ENCODE peak calls at places on chromosome 1, in seven cellular contexts. L is GM06990, O is thoracic aorta, Y is B cell, N is MM.1S, U is fibroblast of pulmonary artery, V is HFFc6. B is an unnamed sample.

GRCh38 chr1:186967659-186968394 is 139.1 kb downstream of the PLA2G4A start:
- DNase-seq in L (no peak), O (no peak), Y (no peak), N (no peak), U (peak; percentile 55), V (peak; percentile 52), B (no peak)

GRCh38 chr1:23742670-23743286 is 493 bp upstream of the ELOA start:
- DNase-seq in L (no peak), O (no peak), Y (no peak), N (no peak), U (peak; percentile 17), V (no peak), B (no peak)

GRCh38 chr1:89688607-89689006 is 55.7 kb downstream of the LRRC8C start:
- DNase-seq in L (no peak), O (no peak), Y (no peak), N (no peak), U (no peak), V (no peak), B (no peak)

GRCh38 chr1:160779662-160780397 is 16.1 kb upstream of the LY9 start:
- DNase-seq in L (no peak), O (no peak), Y (peak; percentile 58), N (no peak), U (peak; percentile 3), V (no peak), B (no peak)

GRCh38 chr1:207838156-207839082 is 72.5 kb downstream of the CD34 start:
- DNase-seq in L (no peak), O (no peak), Y (no peak), N (no peak), U (peak; percentile 35), V (peak; percentile 39), B (no peak)

GRCh38 chr1:157170677-157171515 is 32.7 kb upstream of the ETV3 start:
- DNase-seq in L (no peak), O (no peak), Y (peak; percentile 45), N (peak; percentile 82), U (peak; percentile 35), V (peak; percentile 5), B (no peak)

GRCh38 chr1:182616130-182617074 is 12.2 kb upstream of the RGS16 start:
- DNase-seq in L (peak; percentile 95), O (peak; percentile 61), Y (peak; percentile 87), N (peak; percentile 92), U (peak; percentile 68), V (no peak), B (peak; percentile 80)

GRCh38 chr1:19437911-19438310 is 47.4 kb downstream of the CAPZB start:
- DNase-seq in L (no peak), O (peak; percentile 64), Y (no peak), N (no peak), U (peak; percentile 98), V (no peak), B (no peak)

GRCh38 chr1:87629673-87630072 is 301.0 kb downstream of the LMO4 start:
- DNase-seq in L (no peak), O (no peak), Y (no peak), N (no peak), U (no peak), V (no peak), B (no peak)

GRCh38 chr1:223811634-223812101 is 34.1 kb downstream of the TP53BP2 start:
- DNase-seq in L (no peak), O (no peak), Y (peak; percentile 51), N (peak; percentile 48), U (peak; percentile 72), V (peak; percentile 50), B (no peak)

GRCh38 chr1:228166170-228166936 is 749 bp downstream of the IBA57 start:
- DNase-seq in L (no peak), O (peak; percentile 52), Y (peak; percentile 77), N (peak; percentile 82), U (peak; percentile 64), V (peak; percentile 87), B (peak; percentile 72)
- TF ChIP-seq CTCF in L (peak; percentile 56), O (peak; percentile 28), Y (peak; percentile 56), N (peak; percentile 54), U (peak; percentile 21), V (peak; percentile 16), B (peak; percentile 59)

GRCh38 chr1:98164508-98164907 is 243.7 kb upstream of the DPYD start:
- DNase-seq in L (no peak), O (no peak), Y (no peak), N (no peak), U (no peak), V (no peak), B (no peak)
- TF ChIP-seq CTCF in L (no peak), O (no peak), Y (no peak), N (no peak), U (no peak), V (no peak), B (no peak)

GRCh38 chr1:184311580-184311979 is 75.2 kb upstream of the C1orf21 start:
- DNase-seq in L (no peak), O (no peak), Y (no peak), N (no peak), U (no peak), V (no peak), B (no peak)

GRCh38 chr1:184315254-184315653 is 71.6 kb upstream of the C1orf21 start:
- DNase-seq in L (no peak), O (no peak), Y (no peak), N (no peak), U (no peak), V (peak; percentile 43), B (no peak)

GRCh38 chr1:184310157-184310819 is 76.5 kb upstream of the C1orf21 start:
- DNase-seq in L (no peak), O (no peak), Y (no peak), N (no peak), U (no peak), V (no peak), B (no peak)
- TF ChIP-seq CTCF in L (no peak), O (no peak), Y (no peak), N (no peak), U (no peak), V (no peak), B (no peak)

GRCh38 chr1:35544976-35545375 is 12.2 kb downstream of the KIAA0319L start:
- DNase-seq in L (no peak), O (no peak), Y (no peak), N (peak; percentile 64), U (peak; percentile 68), V (no peak), B (peak; percentile 48)
- TF ChIP-seq CTCF in L (peak; percentile 64), O (no peak), Y (no peak), N (peak; percentile 61), U (peak; percentile 17), V (peak; percentile 38), B (peak; percentile 56)

GRCh38 chr1:180243517-180244221 is 13.6 kb downstream of the LHX4 start:
- DNase-seq in L (no peak), O (no peak), Y (no peak), N (no peak), U (no peak), V (no peak), B (no peak)
- TF ChIP-seq CTCF in L (no peak), O (no peak), Y (no peak), N (no peak), U (no peak), V (no peak), B (no peak)

GRCh38 chr1:36612881-36613280 is 130.2 kb upstream of the CSF3R start:
- DNase-seq in L (no peak), O (no peak), Y (no peak), N (no peak), U (no peak), V (no peak), B (no peak)
- TF ChIP-seq CTCF in L (no peak), O (no peak), Y (no peak), N (no peak), U (no peak), V (peak; percentile 26), B (no peak)

DNA sequence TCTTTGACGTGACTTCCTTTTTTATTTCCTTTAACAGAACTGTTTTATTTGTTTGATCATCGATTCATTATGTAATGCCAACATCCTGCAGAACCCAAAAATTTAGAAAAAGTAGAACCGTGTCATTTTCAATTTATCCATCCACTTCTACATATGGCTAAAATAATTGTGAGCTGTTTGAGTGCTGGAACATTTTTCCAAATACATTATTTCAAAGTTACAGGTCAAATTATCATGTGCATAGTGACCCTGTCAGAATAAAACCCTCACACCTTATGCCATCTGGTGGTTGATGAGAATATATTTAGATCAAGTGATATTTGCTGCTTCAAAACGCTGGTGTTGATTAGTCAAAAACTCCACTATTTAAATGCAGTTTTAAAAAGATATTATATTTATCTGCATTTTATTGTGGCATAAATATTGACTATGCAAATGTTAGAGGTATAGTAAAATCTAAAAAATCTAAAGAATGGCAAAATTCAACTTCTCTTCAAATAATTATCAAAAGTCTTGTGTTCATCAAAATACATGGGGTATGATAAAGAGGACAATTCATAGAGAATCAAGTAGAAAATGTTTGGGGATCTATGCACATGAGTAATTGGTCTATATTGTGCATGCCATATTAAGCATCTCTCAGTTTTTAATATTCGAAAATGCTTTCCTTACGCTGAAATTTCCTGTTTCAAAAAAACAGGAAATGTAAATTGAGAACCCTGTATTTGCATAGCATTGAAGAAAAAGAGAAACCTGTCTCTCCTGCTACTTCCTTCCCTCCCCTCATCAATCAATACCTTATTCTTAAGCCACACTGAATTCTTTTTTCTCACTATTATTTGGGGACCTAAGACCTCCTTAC is 39.7 kb downstream of the UBE2U start:
- DNase-seq in L (no peak), O (no peak), Y (peak; percentile 18), N (peak; percentile 66), U (peak; percentile 70), V (peak; percentile 45), B (no peak)
- TF ChIP-seq CTCF in L (no peak), O (peak; percentile 50), Y (peak; percentile 63), N (peak; percentile 55), U (peak; percentile 44), V (peak; percentile 86), B (peak; percentile 26)

GRCh38 chr1:18041107-18041506 is 66.5 kb upstream of the IGSF21 start:
- DNase-seq in L (peak; percentile 3), O (no peak), Y (peak; percentile 55), N (no peak), U (no peak), V (no peak), B (no peak)

GRCh38 chr1:18038051-18038450 is 69.5 kb upstream of the IGSF21 start:
- DNase-seq in L (no peak), O (no peak), Y (no peak), N (no peak), U (no peak), V (no peak), B (no peak)

GRCh38 chr1:18045654-18046053 is 61.9 kb upstream of the IGSF21 start:
- DNase-seq in L (no peak), O (no peak), Y (no peak), N (no peak), U (no peak), V (no peak), B (no peak)

GRCh38 chr1:18045206-18045605 is 62.4 kb upstream of the IGSF21 start:
- DNase-seq in L (no peak), O (no peak), Y (no peak), N (no peak), U (no peak), V (no peak), B (no peak)

DNA sequence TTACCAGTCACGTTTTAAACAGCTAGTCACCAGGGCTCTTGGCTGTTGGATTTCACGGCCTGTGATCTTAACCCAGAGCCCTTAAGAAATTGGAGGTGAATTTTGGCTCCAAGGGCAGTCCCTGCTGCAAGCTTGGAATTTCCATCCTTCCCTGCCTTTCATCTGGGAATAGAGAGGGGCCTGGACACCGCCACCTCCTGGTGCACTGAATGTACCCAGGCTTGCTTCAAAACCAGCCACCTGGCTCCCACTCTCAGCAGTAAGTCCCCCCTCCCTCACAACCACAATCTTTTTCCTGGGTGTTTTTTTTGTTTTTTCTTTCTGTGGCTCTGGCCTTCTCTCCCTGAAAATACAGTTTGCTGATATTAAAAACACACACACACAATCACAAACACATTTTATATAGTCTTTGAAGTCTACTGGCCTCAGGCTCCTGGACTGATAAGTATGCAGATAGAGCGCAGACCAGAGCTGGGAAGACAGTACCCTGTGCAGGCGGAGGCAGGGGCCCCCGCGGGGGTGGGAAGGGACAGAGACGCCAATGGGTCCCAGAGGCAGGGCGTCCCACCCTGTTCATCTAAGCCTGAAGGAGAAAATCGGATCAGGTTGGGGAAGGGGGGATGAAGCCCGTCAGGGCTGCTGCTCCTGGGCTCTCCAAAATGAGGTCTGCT is 65.8 kb upstream of the IGSF21 start:
- DNase-seq in L (no peak), O (no peak), Y (no peak), N (no peak), U (no peak), V (no peak), B (no peak)
- TF ChIP-seq CTCF in L (no peak), O (no peak), Y (no peak), N (no peak), U (no peak), V (no peak), B (no peak)

B was measured in GM13977.